ENCODE peak calls at places on chromosomes 11 and 22, in four cellular contexts. H is WTC11, F is HepG2, U is K562. T is an unnamed sample.

GRCh38 chr22:30717331-30717921 is 22.8 kb downstream of the OSBP2 start:
- DNase-seq in H (no peak), F (peak), U (no peak), T (peak)

GRCh38 chr11:75523189-75523588 is 2.6 kb downstream of the GDPD5 start:
- DNase-seq in H (no peak), F (no peak), U (no peak), T (no peak)

GRCh38 chr11:119765628-119766027 is 36.6 kb upstream of the NECTIN1 start:
- DNase-seq in H (no peak), F (no peak), U (no peak), T (no peak)

GRCh38 chr11:85236211-85236610 is 390.9 kb downstream of the DLG2 start:
- DNase-seq in H (no peak), F (no peak), U (no peak), T (no peak)

GRCh38 chr11:126581871-126582270 is 226.4 kb downstream of the ST3GAL4 start:
- DNase-seq in H (no peak), F (no peak), U (no peak), T (no peak)

GRCh38 chr11:28542556-28542955 is 434.4 kb downstream of the METTL15 start:
- DNase-seq in H (no peak), F (no peak), U (no peak), T (no peak)

GRCh38 chr11:13030857-13031256 is 21.7 kb downstream of the RASSF10 start:
- DNase-seq in H (no peak), F (peak), U (no peak), T (no peak)

GRCh38 chr11:126410649-126411048 is 55.2 kb downstream of the ST3GAL4 start:
- DNase-seq in H (no peak), F (no peak), U (no peak), T (no peak)

GRCh38 chr22:11253000-11253511 is 4274.9 kb upstream of the OR11H1 start:
- DNase-seq in H (no peak), F (no peak), U (no peak), T (no peak)

GRCh38 chr22:39967103-39967829 is 7.1 kb downstream of the TMA7B start:
- DNase-seq in H (no peak), F (no peak), U (peak), T (no peak)

GRCh38 chr11:113475160-113475761 is at the start of gene DRD2:
- DNase-seq in H (peak), F (no peak), U (peak), T (no peak)

GRCh38 chr11:125165664-125166346 is 1.3 kb downstream of the PKNOX2 start:
- DNase-seq in H (no peak), F (no peak), U (no peak), T (no peak)

GRCh38 chr11:73221451-73221850 is 3.4 kb downstream of the P2RY2 start:
- DNase-seq in H (no peak), F (peak), U (no peak), T (no peak)

GRCh38 chr11:78350646-78351165 is 66.9 kb downstream of the GAB2 start:
- DNase-seq in H (no peak), F (no peak), U (peak), T (no peak)

GRCh38 chr11:128040603-128041002 is 546.8 kb downstream of the ETS1 start:
- DNase-seq in H (no peak), F (no peak), U (no peak), T (no peak)

GRCh38 chr11:67645521-67646457 is 4.7 kb downstream of the ACY3 start:
- DNase-seq in H (peak), F (no peak), U (no peak), T (no peak)

GRCh38 chr22:20997536-20998257 is 4.2 kb downstream of the THAP7 start:
- DNase-seq in H (no peak), F (no peak), U (peak), T (no peak)

GRCh38 chr11:12587333-12587997 is 86.8 kb upstream of the TEAD1 start:
- DNase-seq in H (no peak), F (no peak), U (no peak), T (no peak)

GRCh38 chr11:92225563-92226308 is 1.1 kb downstream of the FAT3 start:
- DNase-seq in H (peak), F (no peak), U (no peak), T (no peak)

GRCh38 chr11:117839234-117839882 is 14.8 kb upstream of the FXYD2 start:
- DNase-seq in H (no peak), F (no peak), U (no peak), T (no peak)

GRCh38 chr11:27013741-27014415 is 20.0 kb downstream of the FIBIN start:
- DNase-seq in H (no peak), F (no peak), U (no peak), T (no peak)

GRCh38 chr11:95625164-95626017 is 164.2 kb downstream of the FAM76B start:
- DNase-seq in H (no peak), F (no peak), U (no peak), T (no peak)

GRCh38 chr22:37314315-37315046 is 32.2 kb downstream of the CYTH4 start:
- DNase-seq in H (no peak), F (no peak), U (no peak), T (no peak)

GRCh38 chr22:35783943-35784614 is 66.4 kb downstream of the APOL5 start:
- DNase-seq in H (no peak), F (no peak), U (no peak), T (peak)

GRCh38 chr11:134978388-134979088 is 566.5 kb upstream of the B3GAT1 start:
- DNase-seq in H (peak), F (no peak), U (peak), T (no peak)

GRCh38 chr11:75162954-75163353 is 12.0 kb downstream of the SLCO2B1 start:
- DNase-seq in H (no peak), F (no peak), U (no peak), T (no peak)

GRCh38 chr11:62374801-62375200 is 37.6 kb downstream of the ASRGL1 start:
- DNase-seq in H (no peak), F (no peak), U (no peak), T (no peak)

GRCh38 chr11:119671561-119672015 is 57.4 kb downstream of the NECTIN1 start:
- DNase-seq in H (no peak), F (no peak), U (no peak), T (no peak)

GRCh38 chr11:16179668-16180067 is 176.7 kb downstream of the SOX6 start:
- DNase-seq in H (no peak), F (no peak), U (no peak), T (no peak)

GRCh38 chr22:29914165-29914564 is 31.2 kb downstream of the MTMR3 start:
- DNase-seq in H (no peak), F (no peak), U (no peak), T (no peak)

GRCh38 chr22:40376149-40376548 is 5.8 kb downstream of the SGSM3 start:
- DNase-seq in H (no peak), F (no peak), U (no peak), T (no peak)

GRCh38 chr22:49326558-49326957 is 501.1 kb downstream of the BRD1 start:
- DNase-seq in H (no peak), F (no peak), U (no peak), T (no peak)

GRCh38 chr11:98601181-98601773 is 419.5 kb upstream of the CNTN5 start:
- DNase-seq in H (no peak), F (no peak), U (no peak), T (no peak)

GRCh38 chr11:68862426-68862825 is 20.7 kb upstream of the CPT1A start:
- DNase-seq in H (no peak), F (no peak), U (no peak), T (no peak)

GRCh38 chr22:28992565-28993326 is 68.9 kb downstream of the C22orf31 start:
- DNase-seq in H (no peak), F (no peak), U (no peak), T (no peak)

GRCh38 chr22:30206964-30207363 is 39.6 kb downstream of the LIF start:
- DNase-seq in H (peak), F (peak), U (no peak), T (peak)

DNA sequence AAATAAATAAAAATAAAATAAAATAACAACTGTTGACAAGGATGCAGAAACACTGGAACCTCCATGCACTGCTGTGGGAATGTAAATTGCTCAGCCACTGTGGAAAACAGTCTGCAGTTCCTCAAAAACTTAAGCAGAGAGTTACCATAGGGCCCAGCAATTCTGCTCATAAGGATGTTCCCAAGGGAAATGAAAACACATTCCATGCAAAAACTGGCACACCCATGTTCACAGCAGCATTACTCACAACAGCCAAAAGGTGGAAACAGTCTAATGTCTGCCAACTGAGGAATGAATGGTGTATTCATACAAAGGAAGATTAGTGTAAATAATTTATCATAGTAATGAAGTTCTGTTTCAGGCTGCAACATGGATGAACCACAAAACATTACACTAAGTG is 3.2 kb upstream of the KRTAP5-10 start:
- DNase-seq in H (no peak), F (no peak), U (no peak), T (no peak)
- TF ChIP-seq HMGXB4 in H (no peak), F (no peak), U (no peak), T (no peak)

DNA sequence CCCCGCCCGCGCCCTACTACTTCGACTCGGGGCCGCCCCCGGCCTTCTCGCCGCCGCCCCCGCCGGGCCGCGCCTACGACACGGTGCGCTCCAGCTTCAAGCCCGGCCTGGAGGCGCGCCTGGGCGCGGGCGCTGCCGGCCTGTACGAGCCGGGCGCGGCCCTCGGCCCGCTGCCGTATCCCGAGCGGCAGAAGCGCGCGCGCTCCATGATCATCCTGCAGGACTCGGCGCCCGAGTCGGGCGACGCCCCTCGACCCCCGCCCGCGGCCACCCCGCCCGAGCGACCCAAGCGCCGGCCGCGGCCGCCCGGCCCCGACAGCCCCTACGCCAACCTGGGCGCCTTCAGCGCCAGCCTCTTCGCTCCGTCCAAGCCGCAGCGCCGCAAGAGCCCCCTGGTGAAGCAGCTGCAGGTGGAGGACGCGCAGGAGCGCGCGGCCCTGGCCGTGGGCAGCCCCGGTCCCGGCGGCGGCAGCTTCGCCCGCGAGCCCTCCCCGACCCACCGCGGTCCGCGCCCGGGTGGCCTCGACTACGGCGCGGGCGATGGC is 17.6 kb upstream of the ACR start:
- DNase-seq in H (no peak), F (no peak), U (no peak), T (no peak)
- TF ChIP-seq HMGXB4 in H (no peak), F (no peak), U (no peak), T (no peak)

GRCh38 chr11:11146830-11147229 is 206.2 kb downstream of the CSNK2A3 start:
- DNase-seq in H (no peak), F (no peak), U (no peak), T (no peak)
- TF ChIP-seq HMGXB4 in H (no peak), F (no peak), U (no peak), T (no peak)

DNA sequence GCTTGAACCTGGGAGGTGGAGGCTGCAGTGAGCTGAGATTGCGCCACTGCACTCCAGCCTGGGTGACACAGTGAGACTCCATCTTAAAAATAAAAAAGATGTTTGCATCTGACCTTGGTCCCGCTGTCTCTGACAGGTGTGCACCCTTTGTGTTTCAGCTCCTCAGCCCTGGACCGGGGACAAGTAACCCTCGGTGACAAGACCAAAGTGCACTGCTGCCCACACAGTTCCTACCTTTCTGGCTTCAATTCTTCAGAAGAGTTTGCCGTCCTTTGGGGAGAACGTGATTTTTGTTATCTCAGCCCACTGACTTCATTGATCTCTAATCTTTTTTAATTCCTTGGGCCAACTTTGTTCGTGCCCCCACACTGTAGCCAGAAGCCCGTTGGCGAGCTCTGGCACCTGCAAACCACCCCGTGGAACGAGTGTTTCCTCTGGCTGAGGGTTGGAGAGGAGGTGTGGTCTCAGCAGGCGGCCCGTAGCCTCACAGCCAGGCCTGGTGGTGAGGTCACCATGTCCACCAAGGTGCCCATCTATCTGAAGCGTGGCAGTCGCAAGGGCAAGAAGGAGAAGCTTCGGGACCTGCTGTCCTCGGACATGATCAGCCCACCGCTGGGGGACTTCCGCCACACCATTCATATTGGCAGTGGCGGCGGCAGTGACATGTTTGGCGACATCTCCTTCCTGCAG is 5.9 kb downstream of the CDC42EP2 start:
- DNase-seq in H (no peak), F (no peak), U (no peak), T (no peak)
- TF ChIP-seq HMGXB4 in H (no peak), F (no peak), U (no peak), T (no peak)

GRCh38 chr11:115916596-115916995 is 412.4 kb upstream of the CADM1 start:
- DNase-seq in H (no peak), F (no peak), U (no peak), T (no peak)

GRCh38 chr11:115910379-115910778 is 406.2 kb upstream of the CADM1 start:
- DNase-seq in H (no peak), F (no peak), U (no peak), T (no peak)

GRCh38 chr11:115911656-115912055 is 407.4 kb upstream of the CADM1 start:
- DNase-seq in H (no peak), F (no peak), U (no peak), T (no peak)

GRCh38 chr11:115912484-115912945 is 408.3 kb upstream of the CADM1 start:
- DNase-seq in H (no peak), F (no peak), U (no peak), T (no peak)
- TF ChIP-seq HMGXB4 in H (no peak), F (no peak), U (no peak), T (no peak)

DNA sequence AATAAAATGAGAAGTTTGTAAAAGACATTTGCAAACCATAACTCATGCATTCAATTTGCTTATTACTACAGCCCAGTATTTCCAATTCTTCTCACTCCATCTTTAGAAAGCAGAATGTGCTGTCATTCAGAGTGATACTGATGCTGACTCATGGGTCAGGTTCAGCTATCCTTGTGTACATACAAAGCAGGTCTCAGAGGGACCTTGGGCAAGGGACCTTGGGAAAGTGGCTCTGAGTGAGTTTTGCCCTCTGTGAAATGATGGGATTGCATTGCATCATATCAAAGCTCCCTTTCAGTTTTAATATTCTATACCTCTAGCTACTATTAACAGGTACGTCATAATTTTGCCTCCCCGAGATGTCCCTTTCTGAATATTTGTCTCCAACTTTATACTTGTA is 848.7 kb downstream of the OPCML start:
- DNase-seq in H (no peak), F (peak), U (no peak), T (no peak)
- TF ChIP-seq HMGXB4 in H (no peak), F (no peak), U (no peak), T (no peak)